ENCODE peak calls at places on chromosomes 7 and 10, in nine cellular contexts. Q, Z, F, U, Y, L, N, P and C are unnamed samples.

GRCh38 chr7:157125376-157126223 is 13.1 kb upstream of the UBE3C start:
- DNase-seq in L (no peak), Q (no peak), N (no peak), Y (no peak), Z (no peak), U (no peak), P (no peak), F (no peak), C (no peak)

GRCh38 chr10:62819521-62819920 is 3.4 kb upstream of the EGR2 start:
- DNase-seq in P (no peak), Q (no peak), Z (no peak), Y (no peak), N (no peak), U (peak; percentile 26), L (no peak), F (no peak), C (no peak)

GRCh38 chr10:129846991-129847391 is 117.1 kb downstream of the EBF3 start:
- DNase-seq in F (no peak), Z (no peak), L (no peak), Q (no peak), U (no peak), P (no peak), N (no peak), Y (no peak), C (no peak)

GRCh38 chr7:106126170-106126938 is 14.2 kb upstream of the SYPL1 start:
- DNase-seq in F (no peak), L (no peak), U (no peak), Z (no peak), Y (no peak), Q (no peak), P (peak; percentile 34), N (no peak), C (peak; percentile 18)

GRCh38 chr7:133695976-133696531 is 431.1 kb upstream of the LRGUK start:
- DNase-seq in F (peak; percentile 40), Y (no peak), Q (no peak), P (no peak), N (no peak), Z (no peak), L (no peak), U (no peak), C (no peak)

GRCh38 chr10:83539528-83540308 is 599.6 kb upstream of the GHITM start:
- DNase-seq in Q (no peak), F (peak; percentile 29), L (no peak), Y (peak; percentile 16), U (no peak), P (no peak), Z (no peak), N (no peak), C (no peak)

GRCh38 chr10:8950978-8951377 is 896.5 kb downstream of the GATA3 start:
- DNase-seq in N (no peak), F (no peak), L (no peak), Y (no peak), Z (no peak), P (no peak), U (no peak), Q (no peak), C (no peak)

GRCh38 chr7:1045038-1045726 is 836 bp downstream of the GPR146 start:
- DNase-seq in Y (no peak), L (no peak), N (no peak), Q (no peak), F (no peak), U (no peak), Z (no peak), P (no peak), C (no peak)

GRCh38 chr10:21519981-21520436 is 5.5 kb downstream of the SKIDA1 start:
- DNase-seq in Z (no peak), Q (no peak), L (no peak), U (no peak), N (no peak), Y (no peak), F (no peak), P (peak; percentile 31), C (no peak)

GRCh38 chr7:134562136-134562535 is 13.2 kb downstream of the AKR1B15 start:
- DNase-seq in P (peak; percentile 97), U (no peak), Y (no peak), L (no peak), F (no peak), Q (no peak), Z (no peak), N (no peak), C (no peak)

GRCh38 chr10:89078729-89079672 is 88.4 kb downstream of the FAS start:
- DNase-seq in Y (no peak), P (no peak), Z (no peak), N (no peak), Q (no peak), L (no peak), F (no peak), U (no peak), C (no peak)

GRCh38 chr7:117071597-117071996 is 118.3 kb downstream of the ST7 start:
- DNase-seq in N (no peak), U (peak; percentile 74), Q (no peak), Z (no peak), L (no peak), F (no peak), Y (peak; percentile 35), P (no peak), C (no peak)

GRCh38 chr7:158228986-158229385 is 358.6 kb downstream of the PTPRN2 start:
- DNase-seq in Q (no peak), Z (no peak), N (no peak), P (no peak), L (no peak), U (peak; percentile 13), F (no peak), Y (no peak), C (no peak)

GRCh38 chr10:112359606-112360307 is 14.2 kb upstream of the ACSL5 start:
- DNase-seq in Q (no peak), U (no peak), Z (no peak), P (no peak), L (no peak), Y (no peak), N (no peak), F (no peak), C (no peak)